ENCODE peak calls at places on chromosomes 3 and 15, in eight cellular contexts. Z is lung, U is H7, D is iris pigment epithelial cell, E is type B pancreatic cell, K is NCI-H2081, O is A549, S is fibroblast of pulmonary artery. C is an unnamed sample.

GRCh38 chr3:9903238-9903624 is 583 bp downstream of the IL17RE start:
- DNase-seq in Z (no peak), U (no peak), D (no peak), E (no peak), K (no peak), O (no peak), S (no peak), C (no peak)

GRCh38 chr3:101311676-101312075 is 8.7 kb downstream of the IMPG2 start:
- DNase-seq in Z (no peak), U (no peak), D (no peak), E (no peak), K (no peak), O (no peak), S (no peak), C (no peak)

GRCh38 chr3:108067768-108068167 is 23.1 kb downstream of the CD47 start:
- DNase-seq in Z (no peak), U (no peak), D (peak), E (no peak), K (no peak), O (no peak), S (no peak), C (no peak)

GRCh38 chr15:44788748-44789147 is 52.4 kb downstream of the TRIM69 start:
- DNase-seq in Z (no peak), U (no peak), D (no peak), E (no peak), K (no peak), O (no peak), S (no peak), C (no peak)

GRCh38 chr3:136818191-136818850 is 605 bp upstream of the SLC35G2 start:
- DNase-seq in Z (no peak), U (peak), D (peak), E (no peak), K (no peak), O (peak), S (peak), C (peak)

GRCh38 chr3:9899289-9899791 is 3.3 kb upstream of the IL17RE start:
- DNase-seq in Z (no peak), U (no peak), D (no peak), E (no peak), K (no peak), O (no peak), S (no peak), C (no peak)

GRCh38 chr3:37995652-37996641 is 5.4 kb downstream of the VILL start:
- DNase-seq in Z (no peak), U (no peak), D (no peak), E (no peak), K (no peak), O (no peak), S (no peak), C (peak)

GRCh38 chr15:57903626-57904025 is 161.9 kb downstream of the ALDH1A2 start:
- DNase-seq in Z (no peak), U (no peak), D (no peak), E (no peak), K (no peak), O (no peak), S (peak), C (no peak)

GRCh38 chr3:122255757-122256439 is 69.2 kb upstream of the CSTA start:
- DNase-seq in Z (no peak), U (no peak), D (peak), E (no peak), K (no peak), O (no peak), S (no peak), C (no peak)

GRCh38 chr3:36525115-36525711 is 144.9 kb downstream of the STAC start:
- DNase-seq in Z (no peak), U (no peak), D (peak), E (no peak), K (no peak), O (peak), S (peak), C (no peak)

GRCh38 chr3:70726966-70727365 is 414.5 kb upstream of the MDFIC2 start:
- DNase-seq in Z (no peak), U (no peak), D (peak), E (no peak), K (no peak), O (no peak), S (no peak), C (no peak)

GRCh38 chr15:25852696-25853524 is 10.2 kb downstream of the ATP10A start:
- DNase-seq in Z (no peak), U (peak), D (no peak), E (no peak), K (no peak), O (no peak), S (no peak), C (peak)

GRCh38 chr3:197737319-197737649 is 580 bp upstream of the RUBCN start:
- DNase-seq in Z (no peak), U (no peak), D (no peak), E (no peak), K (peak), O (no peak), S (no peak), C (no peak)

GRCh38 chr3:195119461-195120198 is 151.3 kb downstream of the XXYLT1 start:
- DNase-seq in Z (no peak), U (peak), D (peak), E (no peak), K (no peak), O (no peak), S (peak), C (no peak)

GRCh38 chr15:23532019-23532418 is 33.5 kb upstream of the MKRN3 start:
- DNase-seq in Z (no peak), U (no peak), D (peak), E (no peak), K (no peak), O (no peak), S (peak), C (no peak)

GRCh38 chr15:62647195-62647865 is 395.2 kb upstream of the TPM1 start:
- DNase-seq in Z (no peak), U (no peak), D (peak), E (no peak), K (no peak), O (peak), S (peak), C (no peak)

GRCh38 chr3:47910777-47911440 is 105.3 kb downstream of the MAP4 start:
- DNase-seq in Z (no peak), U (no peak), D (peak), E (no peak), K (no peak), O (peak), S (peak), C (no peak)

GRCh38 chr3:64666171-64666581 is 21.6 kb downstream of the ADAMTS9 start:
- DNase-seq in Z (no peak), U (no peak), D (peak), E (no peak), K (no peak), O (no peak), S (no peak), C (no peak)

GRCh38 chr3:13451301-13451673 is 28.8 kb upstream of the HDAC11 start:
- DNase-seq in Z (no peak), U (no peak), D (no peak), E (no peak), K (no peak), O (no peak), S (no peak), C (no peak)

GRCh38 chr3:134511500-134511899 is 25.6 kb downstream of the CEP63 start:
- DNase-seq in Z (no peak), U (no peak), D (no peak), E (no peak), K (no peak), O (no peak), S (no peak), C (no peak)

GRCh38 chr3:46713898-46714552 is 3.6 kb downstream of the PRSS50 start:
- DNase-seq in Z (no peak), U (peak), D (no peak), E (peak), K (no peak), O (no peak), S (no peak), C (peak)

GRCh38 chr3:124783696-124784095 is 53.4 kb downstream of the UMPS start:
- DNase-seq in Z (no peak), U (no peak), D (no peak), E (no peak), K (no peak), O (no peak), S (no peak), C (no peak)